ENCODE peak calls at places on chromosomes 3 and 15, in ten cellular contexts. E, F, G, M, Y, K, P, C, A and Q are unnamed samples.

GRCh38 chr3:117127147-117127546 is 417.6 kb downstream of the TUSC7 start:
- DNase-seq in E (no peak), F (no peak), G (no peak), M (no peak), Y (no peak), K (no peak), P (no peak), C (no peak), A (no peak), Q (no peak)

GRCh38 chr15:90060797-90061196 is 41.5 kb downstream of the IDH2 start:
- DNase-seq in E (no peak), F (no peak), G (no peak), M (no peak), Y (no peak), K (no peak), P (no peak), C (no peak), A (no peak), Q (no peak)

GRCh38 chr3:133821767-133822638 is 16.4 kb downstream of the SRPRB start:
- DNase-seq in E (peak), F (no peak), G (no peak), M (peak), Y (peak), K (peak), P (peak), C (peak), A (no peak), Q (no peak)

GRCh38 chr3:59081071-59081470 is 31.2 kb upstream of the CFAP20DC start:
- DNase-seq in E (no peak), F (no peak), G (no peak), M (no peak), Y (no peak), K (no peak), P (no peak), C (no peak), A (no peak), Q (no peak)

GRCh38 chr15:68637755-68638405 is 59.1 kb downstream of the CORO2B start:
- DNase-seq in E (no peak), F (no peak), G (no peak), M (peak), Y (no peak), K (no peak), P (peak), C (no peak), A (no peak), Q (no peak)

GRCh38 chr3:54822206-54822605 is 105.7 kb downstream of the LRTM1 start:
- DNase-seq in E (no peak), F (no peak), G (no peak), M (no peak), Y (peak), K (peak), P (peak), C (peak), A (no peak), Q (peak)

GRCh38 chr3:23203651-23204111 is 554 bp downstream of the UBE2E2 start:
- DNase-seq in E (no peak), F (peak), G (peak), M (peak), Y (no peak), K (peak), P (peak), C (peak), A (no peak), Q (peak)

GRCh38 chr3:143000525-143000924 is 845 bp upstream of the U2SURP start:
- DNase-seq in E (no peak), F (no peak), G (no peak), M (no peak), Y (peak), K (peak), P (peak), C (no peak), A (no peak), Q (no peak)

GRCh38 chr3:10196389-10197052 is 31.8 kb downstream of the IRAK2 start:
- DNase-seq in E (no peak), F (no peak), G (no peak), M (no peak), Y (peak), K (peak), P (peak), C (peak), A (no peak), Q (no peak)

GRCh38 chr15:33086500-33087141 is 107.9 kb downstream of the FMN1 start:
- DNase-seq in E (no peak), F (no peak), G (peak), M (no peak), Y (peak), K (peak), P (peak), C (no peak), A (no peak), Q (no peak)

GRCh38 chr15:68047826-68048225 is 6.3 kb upstream of the PIAS1 start:
- DNase-seq in E (no peak), F (no peak), G (no peak), M (no peak), Y (no peak), K (no peak), P (no peak), C (no peak), A (no peak), Q (no peak)

GRCh38 chr3:133644768-133645167 is 17.0 kb downstream of the TOPBP1 start:
- DNase-seq in E (no peak), F (no peak), G (no peak), M (no peak), Y (peak), K (peak), P (peak), C (no peak), A (no peak), Q (no peak)

GRCh38 chr3:49930922-49931321 is 1.3 kb upstream of the MON1A start:
- DNase-seq in E (no peak), F (no peak), G (peak), M (no peak), Y (no peak), K (no peak), P (no peak), C (no peak), A (peak), Q (no peak)

GRCh38 chr3:11235385-11235784 is 36.8 kb upstream of the ATG7 start:
- DNase-seq in E (no peak), F (no peak), G (no peak), M (no peak), Y (no peak), K (no peak), P (no peak), C (no peak), A (no peak), Q (no peak)

GRCh38 chr3:16448691-16449090 is 64.8 kb downstream of the RFTN1 start:
- DNase-seq in E (peak), F (no peak), G (peak), M (peak), Y (peak), K (peak), P (peak), C (peak), A (no peak), Q (peak)

GRCh38 chr3:40871411-40871810 is 327.9 kb upstream of the CTNNB1 start:
- DNase-seq in E (no peak), F (no peak), G (no peak), M (no peak), Y (no peak), K (no peak), P (no peak), C (no peak), A (no peak), Q (no peak)

GRCh38 chr15:86690566-86690965 is 610.9 kb downstream of the AGBL1 start:
- DNase-seq in E (no peak), F (no peak), G (no peak), M (no peak), Y (peak), K (peak), P (peak), C (no peak), A (no peak), Q (no peak)

GRCh38 chr15:50181983-50182232 is at the start of gene SLC27A2:
- DNase-seq in E (no peak), F (no peak), G (no peak), M (peak), Y (no peak), K (no peak), P (no peak), C (no peak), A (peak), Q (no peak)

GRCh38 chr3:123841476-123842238 is 42.5 kb downstream of the MYLK start:
- DNase-seq in E (no peak), F (no peak), G (no peak), M (no peak), Y (peak), K (peak), P (no peak), C (no peak), A (no peak), Q (no peak)

GRCh38 chr3:170058127-170058526 is 20.3 kb downstream of the GPR160 start:
- DNase-seq in E (no peak), F (no peak), G (peak), M (no peak), Y (no peak), K (no peak), P (no peak), C (no peak), A (no peak), Q (no peak)

GRCh38 chr3:36907911-36908646 is 36.8 kb downstream of the TRANK1 start:
- DNase-seq in E (no peak), F (peak), G (peak), M (peak), Y (peak), K (peak), P (peak), C (peak), A (no peak), Q (no peak)

GRCh38 chr15:26875476-26875850 is 8.6 kb downstream of the GABRA5 start:
- DNase-seq in E (no peak), F (no peak), G (no peak), M (no peak), Y (no peak), K (no peak), P (no peak), C (no peak), A (no peak), Q (no peak)

GRCh38 chr3:150887031-150887430 is 18.2 kb downstream of the MINDY4B start:
- DNase-seq in E (no peak), F (no peak), G (no peak), M (no peak), Y (peak), K (peak), P (no peak), C (no peak), A (no peak), Q (no peak)

GRCh38 chr3:56855856-56856538 is 54.2 kb upstream of the ARHGEF3 start:
- DNase-seq in E (no peak), F (no peak), G (peak), M (no peak), Y (peak), K (no peak), P (peak), C (peak), A (peak), Q (peak)

GRCh38 chr3:49718419-49719213 is 868 bp downstream of the AMIGO3 start:
- DNase-seq in E (no peak), F (no peak), G (no peak), M (no peak), Y (peak), K (no peak), P (peak), C (no peak), A (no peak), Q (no peak)

GRCh38 chr3:122774564-122774963 is 19.1 kb downstream of the HSPBAP1 start:
- DNase-seq in E (no peak), F (no peak), G (no peak), M (no peak), Y (peak), K (peak), P (peak), C (no peak), A (no peak), Q (no peak)

GRCh38 chr3:10941972-10942371 is 50.6 kb upstream of the SLC6A1 start:
- DNase-seq in E (no peak), F (no peak), G (peak), M (no peak), Y (no peak), K (no peak), P (no peak), C (no peak), A (no peak), Q (no peak)

GRCh38 chr3:46863261-46863782 is at the start of gene MYL3:
- DNase-seq in E (no peak), F (no peak), G (no peak), M (peak), Y (no peak), K (no peak), P (no peak), C (no peak), A (no peak), Q (no peak)

GRCh38 chr15:74937226-74937601 is 659 bp downstream of the COX5A start:
- DNase-seq in E (no peak), F (no peak), G (peak), M (no peak), Y (no peak), K (no peak), P (no peak), C (no peak), A (no peak), Q (no peak)

GRCh38 chr3:54146383-54147239 is 24.3 kb downstream of the CACNA2D3 start:
- DNase-seq in E (no peak), F (no peak), G (peak), M (peak), Y (peak), K (no peak), P (no peak), C (peak), A (no peak), Q (no peak)

GRCh38 chr3:34175636-34176186 is 377.3 kb downstream of the PDCD6IP start:
- DNase-seq in E (no peak), F (no peak), G (peak), M (no peak), Y (no peak), K (no peak), P (no peak), C (no peak), A (no peak), Q (no peak)

GRCh38 chr15:58467722-58468436 is 36.1 kb downstream of the LIPC start:
- DNase-seq in E (no peak), F (no peak), G (no peak), M (peak), Y (peak), K (peak), P (no peak), C (no peak), A (no peak), Q (no peak)

GRCh38 chr15:72098076-72098475 is 19.9 kb downstream of the MYO9A start:
- DNase-seq in E (no peak), F (no peak), G (no peak), M (no peak), Y (peak), K (peak), P (no peak), C (no peak), A (no peak), Q (no peak)
- H3K27ac ChIP-seq in E (no peak), F (no peak), G (no peak), M (no peak), Y (no peak), K (no peak), P (peak), C (no peak), A (no peak), Q (no peak)

GRCh38 chr15:39589193-39589814 is 8.4 kb downstream of the THBS1 start:
- DNase-seq in E (no peak), F (no peak), G (no peak), M (no peak), Y (no peak), K (no peak), P (no peak), C (no peak), A (no peak), Q (no peak)
- H3K27ac ChIP-seq in E (no peak), F (no peak), G (no peak), M (no peak), Y (no peak), K (no peak), P (peak), C (no peak), A (no peak), Q (no peak)

DNA sequence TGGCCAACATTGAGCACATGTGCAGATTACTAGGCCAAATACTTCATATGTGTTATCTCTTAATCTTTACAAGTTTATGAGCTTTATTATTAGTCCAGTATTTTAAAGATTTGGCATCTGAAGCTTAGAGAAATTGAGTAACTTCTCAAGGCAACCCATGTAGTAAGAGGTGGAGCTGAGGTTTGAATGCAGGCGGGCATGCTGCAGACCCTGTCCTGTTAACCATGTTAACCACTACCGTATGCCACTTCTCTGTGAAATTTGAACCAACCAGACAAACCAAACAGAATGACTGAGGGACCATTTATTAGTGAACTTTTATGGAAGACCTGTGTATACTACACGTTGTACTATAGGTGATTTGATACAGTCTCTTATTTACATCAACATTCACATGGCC is 49.7 kb downstream of the MEF2A start:
- DNase-seq in E (no peak), F (no peak), G (no peak), M (no peak), Y (no peak), K (no peak), P (no peak), C (no peak), A (no peak), Q (no peak)
- H3K27ac ChIP-seq in E (no peak), F (no peak), G (no peak), M (no peak), Y (no peak), K (no peak), P (no peak), C (no peak), A (no peak), Q (no peak)

DNA sequence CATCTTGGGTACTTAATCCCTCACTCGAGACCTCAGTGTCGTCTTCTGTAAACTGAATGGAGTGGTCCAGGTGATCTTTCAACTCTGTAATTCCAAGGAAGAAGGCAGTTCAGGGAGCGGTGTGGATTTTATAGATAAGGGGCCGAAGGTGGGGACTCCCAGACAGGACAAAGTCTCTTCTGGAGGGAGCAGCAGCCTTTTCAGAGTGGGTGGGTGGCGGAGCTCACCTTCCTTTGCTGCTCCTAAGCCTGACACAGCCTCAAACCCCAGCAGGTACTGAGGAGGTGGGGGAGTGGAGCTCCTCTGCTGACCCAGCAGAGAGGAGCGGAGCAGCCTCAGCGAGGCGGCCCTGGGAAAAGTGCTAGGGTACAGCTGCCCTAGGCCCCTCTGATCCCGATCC is 72.1 kb downstream of the SLC30A4 start:
- DNase-seq in E (no peak), F (no peak), G (no peak), M (no peak), Y (no peak), K (no peak), P (no peak), C (no peak), A (no peak), Q (no peak)
- H3K27ac ChIP-seq in E (no peak), F (no peak), G (no peak), M (no peak), Y (no peak), K (no peak), P (no peak), C (no peak), A (no peak), Q (no peak)

GRCh38 chr15:48682949-48683651 is 37.6 kb upstream of the FBN1 start:
- DNase-seq in E (no peak), F (no peak), G (no peak), M (no peak), Y (peak), K (peak), P (peak), C (peak), A (no peak), Q (no peak)

GRCh38 chr15:48681274-48681840 is 35.8 kb upstream of the FBN1 start:
- DNase-seq in E (no peak), F (no peak), G (no peak), M (no peak), Y (peak), K (peak), P (peak), C (no peak), A (no peak), Q (no peak)

GRCh38 chr15:48678851-48679250 is 33.3 kb upstream of the FBN1 start:
- DNase-seq in E (no peak), F (no peak), G (no peak), M (no peak), Y (no peak), K (no peak), P (no peak), C (no peak), A (no peak), Q (no peak)

GRCh38 chr15:48679952-48680351 is 34.4 kb upstream of the FBN1 start:
- DNase-seq in E (no peak), F (no peak), G (no peak), M (no peak), Y (no peak), K (no peak), P (no peak), C (no peak), A (no peak), Q (no peak)

GRCh38 chr15:48680841-48681240 is 35.3 kb upstream of the FBN1 start:
- DNase-seq in E (no peak), F (no peak), G (no peak), M (no peak), Y (peak), K (peak), P (peak), C (no peak), A (no peak), Q (no peak)
- H3K27ac ChIP-seq in E (no peak), F (no peak), G (no peak), M (no peak), Y (peak), K (peak), P (no peak), C (no peak), A (no peak), Q (no peak)